ENCODE peak calls at places on chromosomes 5 and 9, in five cellular contexts. One of them, this sample, is unnamed.

GRCh38 chr9:121499427-121500164 is at the start of gene GGTA1:
- DNase-seq in AG09309: no peak
- DNase-seq in upper lobe of left lung: peak
- DNase-seq in OCI-LY7: no peak
- DNase-seq in H1: peak
- DNase-seq in this sample: peak

GRCh38 chr9:33285502-33285901 is 4.8 kb upstream of the NFX1 start:
- DNase-seq in OCI-LY7: no peak
- DNase-seq in H1: no peak
- DNase-seq in upper lobe of left lung: no peak
- DNase-seq in AG09309: no peak
- DNase-seq in this sample: no peak

GRCh38 chr5:56142620-56143431 is 90.3 kb downstream of the ANKRD55 start:
- DNase-seq in OCI-LY7: no peak
- DNase-seq in AG09309: no peak
- DNase-seq in upper lobe of left lung: no peak
- DNase-seq in H1: no peak
- DNase-seq in this sample: no peak

GRCh38 chr5:107068782-107069181 is 602.0 kb downstream of the EFNA5 start:
- DNase-seq in AG09309: no peak
- DNase-seq in upper lobe of left lung: no peak
- DNase-seq in OCI-LY7: no peak
- DNase-seq in H1: no peak
- DNase-seq in this sample: no peak

GRCh38 chr5:23506329-23507236 is 826 bp upstream of the PRDM9 start:
- DNase-seq in AG09309: no peak
- DNase-seq in upper lobe of left lung: no peak
- DNase-seq in OCI-LY7: no peak
- DNase-seq in H1: peak
- DNase-seq in this sample: no peak

GRCh38 chr5:146340260-146341081 is 1.8 kb downstream of the POU4F3 start:
- DNase-seq in H1: peak
- DNase-seq in AG09309: peak
- DNase-seq in upper lobe of left lung: peak
- DNase-seq in OCI-LY7: peak
- DNase-seq in this sample: peak

GRCh38 chr5:121199238-121199999 is 652.3 kb upstream of the FTMT start:
- DNase-seq in AG09309: peak
- DNase-seq in OCI-LY7: no peak
- DNase-seq in upper lobe of left lung: peak
- DNase-seq in H1: no peak
- DNase-seq in this sample: no peak

GRCh38 chr5:82639393-82640144 is 361.4 kb upstream of the RPS23 start:
- DNase-seq in H1: no peak
- DNase-seq in AG09309: no peak
- DNase-seq in upper lobe of left lung: no peak
- DNase-seq in OCI-LY7: no peak
- DNase-seq in this sample: no peak

DNA sequence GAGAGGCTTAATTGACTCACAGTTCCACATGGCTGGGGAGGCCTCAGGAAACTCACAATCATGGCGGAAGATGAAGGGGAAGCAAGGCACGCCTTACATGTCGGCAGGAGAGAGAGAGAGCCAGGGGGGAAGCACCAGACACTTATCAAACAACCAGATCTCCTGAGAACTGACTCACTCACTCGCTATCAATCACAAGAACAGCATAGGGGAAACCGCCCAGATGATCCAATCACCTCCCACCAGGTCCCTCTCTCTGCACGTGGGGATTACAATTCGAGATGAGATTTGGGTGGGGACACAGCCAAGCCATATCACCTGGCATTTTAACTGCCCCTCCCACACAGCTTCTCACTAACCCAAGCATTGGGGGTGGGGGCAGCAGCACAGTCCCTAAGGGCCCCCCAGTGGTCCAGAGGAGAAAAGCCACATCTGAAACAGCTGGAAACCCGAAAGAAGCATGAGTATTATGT is 76.1 kb upstream of the ASS1 start:
- DNase-seq in H1: no peak
- DNase-seq in OCI-LY7: peak
- DNase-seq in upper lobe of left lung: no peak
- DNase-seq in AG09309: no peak
- DNase-seq in this sample: no peak
- TF ChIP-seq CTCF in H1: no peak
- TF ChIP-seq CTCF in OCI-LY7: peak
- TF ChIP-seq CTCF in upper lobe of left lung: no peak
- TF ChIP-seq CTCF in AG09309: no peak
- TF ChIP-seq CTCF in this sample: no peak

DNA sequence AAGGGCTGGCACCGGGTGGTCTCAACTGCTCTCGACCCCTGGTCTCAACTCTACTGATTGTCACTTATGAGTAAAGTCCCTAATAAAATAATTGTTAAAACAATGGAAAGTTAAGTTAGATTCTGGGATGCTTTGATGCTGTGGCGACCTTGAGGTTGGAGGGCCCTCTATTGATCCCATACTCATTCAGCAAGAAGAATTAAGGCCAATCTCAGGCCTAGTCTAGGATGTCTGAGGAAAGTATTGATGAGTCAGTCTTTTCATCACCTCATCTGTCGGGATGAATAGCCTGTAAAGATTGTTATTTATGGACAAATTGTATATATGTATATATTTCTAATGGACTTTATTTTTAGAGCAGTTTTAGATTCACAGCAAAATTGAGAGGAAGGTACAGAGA is 50.8 kb downstream of the WDR36 start:
- DNase-seq in OCI-LY7: no peak
- DNase-seq in H1: no peak
- DNase-seq in upper lobe of left lung: no peak
- DNase-seq in AG09309: no peak
- DNase-seq in this sample: no peak
- TF ChIP-seq CTCF in OCI-LY7: peak
- TF ChIP-seq CTCF in H1: no peak
- TF ChIP-seq CTCF in upper lobe of left lung: no peak
- TF ChIP-seq CTCF in AG09309: no peak
- TF ChIP-seq CTCF in this sample: no peak

GRCh38 chr5:152274206-152274605 is 130.9 kb downstream of the NMUR2 start:
- DNase-seq in OCI-LY7: no peak
- DNase-seq in H1: no peak
- DNase-seq in AG09309: no peak
- DNase-seq in upper lobe of left lung: no peak
- DNase-seq in this sample: no peak

GRCh38 chr5:152269533-152269932 is 135.5 kb downstream of the NMUR2 start:
- DNase-seq in AG09309: no peak
- DNase-seq in OCI-LY7: no peak
- DNase-seq in upper lobe of left lung: no peak
- DNase-seq in H1: no peak
- DNase-seq in this sample: no peak

GRCh38 chr5:152270117-152270516 is 135.0 kb downstream of the NMUR2 start:
- DNase-seq in upper lobe of left lung: no peak
- DNase-seq in AG09309: no peak
- DNase-seq in OCI-LY7: no peak
- DNase-seq in H1: no peak
- DNase-seq in this sample: no peak

GRCh38 chr5:152271420-152271819 is 133.7 kb downstream of the NMUR2 start:
- DNase-seq in OCI-LY7: peak
- DNase-seq in upper lobe of left lung: no peak
- DNase-seq in H1: no peak
- DNase-seq in AG09309: no peak
- DNase-seq in this sample: peak
- TF ChIP-seq CTCF in OCI-LY7: peak
- TF ChIP-seq CTCF in upper lobe of left lung: no peak
- TF ChIP-seq CTCF in H1: peak
- TF ChIP-seq CTCF in AG09309: no peak
- TF ChIP-seq CTCF in this sample: no peak

GRCh38 chr5:142411103-142411502 is 86.3 kb upstream of the SPRY4 start:
- DNase-seq in OCI-LY7: no peak
- DNase-seq in upper lobe of left lung: no peak
- DNase-seq in H1: no peak
- DNase-seq in AG09309: no peak
- DNase-seq in this sample: no peak

GRCh38 chr5:142405814-142406395 is 81.1 kb upstream of the SPRY4 start:
- DNase-seq in upper lobe of left lung: no peak
- DNase-seq in H1: no peak
- DNase-seq in AG09309: no peak
- DNase-seq in OCI-LY7: no peak
- DNase-seq in this sample: no peak

GRCh38 chr5:142408536-142409252 is 83.9 kb upstream of the SPRY4 start:
- DNase-seq in H1: no peak
- DNase-seq in OCI-LY7: no peak
- DNase-seq in AG09309: no peak
- DNase-seq in upper lobe of left lung: no peak
- DNase-seq in this sample: no peak

GRCh38 chr5:142411656-142412425 is 87.0 kb upstream of the SPRY4 start:
- DNase-seq in AG09309: no peak
- DNase-seq in H1: no peak
- DNase-seq in OCI-LY7: no peak
- DNase-seq in upper lobe of left lung: no peak
- DNase-seq in this sample: no peak

DNA sequence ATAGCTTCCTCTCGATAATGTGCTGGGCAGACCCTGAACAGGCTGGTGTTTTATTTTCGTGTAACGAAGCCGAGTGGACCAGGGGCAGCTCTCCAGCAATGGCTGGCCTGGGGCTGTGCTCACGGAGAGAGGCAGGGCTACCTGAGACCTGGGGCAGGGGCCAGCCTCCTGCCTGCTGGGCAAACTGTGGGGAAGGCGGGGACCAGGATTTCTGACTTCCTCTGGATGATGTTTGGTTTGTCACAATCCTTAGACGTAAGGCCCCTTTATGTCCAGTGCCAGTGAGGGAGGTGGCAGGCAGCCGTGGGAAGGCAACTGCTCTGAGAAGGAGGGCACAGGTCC is 84.4 kb upstream of the SPRY4 start:
- DNase-seq in OCI-LY7: no peak
- DNase-seq in H1: no peak
- DNase-seq in AG09309: no peak
- DNase-seq in upper lobe of left lung: no peak
- DNase-seq in this sample: no peak
- TF ChIP-seq CTCF in OCI-LY7: no peak
- TF ChIP-seq CTCF in H1: no peak
- TF ChIP-seq CTCF in AG09309: no peak
- TF ChIP-seq CTCF in upper lobe of left lung: no peak
- TF ChIP-seq CTCF in this sample: no peak

GRCh38 chr9:20726144-20726543 is 42.1 kb downstream of the FOCAD start:
- DNase-seq in upper lobe of left lung: no peak
- DNase-seq in AG09309: no peak
- DNase-seq in OCI-LY7: no peak
- DNase-seq in H1: no peak
- DNase-seq in this sample: no peak
- TF ChIP-seq CTCF in upper lobe of left lung: no peak
- TF ChIP-seq CTCF in AG09309: no peak
- TF ChIP-seq CTCF in OCI-LY7: no peak
- TF ChIP-seq CTCF in H1: no peak
- TF ChIP-seq CTCF in this sample: no peak

GRCh38 chr9:81513049-81513448 is 176.3 kb downstream of the TLE1 start:
- DNase-seq in upper lobe of left lung: no peak
- DNase-seq in H1: no peak
- DNase-seq in OCI-LY7: no peak
- DNase-seq in AG09309: no peak
- DNase-seq in this sample: no peak

GRCh38 chr9:81522721-81523551 is 166.4 kb downstream of the TLE1 start:
- DNase-seq in AG09309: peak
- DNase-seq in OCI-LY7: peak
- DNase-seq in H1: no peak
- DNase-seq in upper lobe of left lung: no peak
- DNase-seq in this sample: no peak

GRCh38 chr9:81519816-81520215 is 169.5 kb downstream of the TLE1 start:
- DNase-seq in H1: no peak
- DNase-seq in AG09309: no peak
- DNase-seq in upper lobe of left lung: no peak
- DNase-seq in OCI-LY7: no peak
- DNase-seq in this sample: no peak

GRCh38 chr9:81521892-81522291 is 167.5 kb downstream of the TLE1 start:
- DNase-seq in AG09309: no peak
- DNase-seq in H1: no peak
- DNase-seq in upper lobe of left lung: no peak
- DNase-seq in OCI-LY7: no peak
- DNase-seq in this sample: no peak

DNA sequence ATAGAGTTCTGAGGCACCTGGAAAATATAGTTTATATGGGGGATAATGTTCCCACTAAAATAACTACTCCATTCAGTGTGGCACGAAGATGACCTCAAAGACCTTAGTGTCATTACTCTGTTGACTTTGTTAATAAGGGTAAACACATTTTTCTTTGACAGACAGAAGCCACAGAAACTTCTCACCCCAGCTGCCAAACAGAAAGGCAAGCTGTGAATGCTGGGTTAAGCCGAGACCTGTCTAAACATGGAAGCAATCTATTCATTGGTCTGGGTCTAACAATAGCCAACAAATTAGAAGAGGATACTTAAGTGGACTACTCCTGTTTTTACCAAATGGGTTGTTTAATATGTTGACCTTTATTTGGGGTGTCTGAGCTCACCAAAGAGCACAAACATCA is 171.4 kb downstream of the TLE1 start:
- DNase-seq in upper lobe of left lung: no peak
- DNase-seq in H1: no peak
- DNase-seq in AG09309: no peak
- DNase-seq in OCI-LY7: no peak
- DNase-seq in this sample: no peak
- TF ChIP-seq CTCF in upper lobe of left lung: no peak
- TF ChIP-seq CTCF in H1: no peak
- TF ChIP-seq CTCF in AG09309: no peak
- TF ChIP-seq CTCF in OCI-LY7: no peak
- TF ChIP-seq CTCF in this sample: no peak

GRCh38 chr5:156326718-156327259 is at the start of gene SGCD:
- DNase-seq in H1: peak
- DNase-seq in OCI-LY7: no peak
- DNase-seq in upper lobe of left lung: peak
- DNase-seq in AG09309: peak
- DNase-seq in this sample: no peak
- TF ChIP-seq CTCF in H1: no peak
- TF ChIP-seq CTCF in OCI-LY7: no peak
- TF ChIP-seq CTCF in upper lobe of left lung: no peak
- TF ChIP-seq CTCF in AG09309: peak
- TF ChIP-seq CTCF in this sample: no peak

This sample was measured in mesothelial cell of epicardium.